ENCODE peak calls at places on chromosome 14, in five cellular contexts. One of them, this sample, is unnamed. For H3K27me3, the result is how much of the 10 kb centered on the place peaks cover.

GRCh38 chr14:24843494-24843893 is 206.5 kb downstream of the STXBP6 start:
- DNase-seq in NT2/D1: no peak
- DNase-seq in aorta: no peak
- DNase-seq in AG04450: no peak
- DNase-seq in H7: no peak
- DNase-seq in this sample: no peak

GRCh38 chr14:74223016-74223415 is 16.2 kb upstream of the VSX2 start:
- DNase-seq in NT2/D1: no peak
- DNase-seq in aorta: no peak
- DNase-seq in AG04450: no peak
- DNase-seq in H7: no peak
- DNase-seq in this sample: no peak

GRCh38 chr14:77584809-77585208 is 31.6 kb downstream of the SPTLC2 start:
- DNase-seq in NT2/D1: no peak
- DNase-seq in aorta: no peak
- DNase-seq in AG04450: no peak
- DNase-seq in H7: no peak
- DNase-seq in this sample: peak

GRCh38 chr14:64845878-64846277 is 33.8 kb downstream of the SPTB start:
- DNase-seq in NT2/D1: no peak
- DNase-seq in aorta: no peak
- DNase-seq in AG04450: peak
- DNase-seq in H7: peak
- DNase-seq in this sample: no peak

GRCh38 chr14:75120546-75121291 is 6.1 kb downstream of the NEK9 start:
- DNase-seq in NT2/D1: no peak
- DNase-seq in aorta: no peak
- DNase-seq in AG04450: no peak
- DNase-seq in H7: no peak
- DNase-seq in this sample: no peak

GRCh38 chr14:67390135-67390534 is 21.8 kb downstream of the PLEK2 start:
- DNase-seq in NT2/D1: no peak
- DNase-seq in aorta: no peak
- DNase-seq in AG04450: no peak
- DNase-seq in H7: no peak
- DNase-seq in this sample: no peak

GRCh38 chr14:68271996-68272395 is 452.4 kb downstream of the RAD51B start:
- DNase-seq in NT2/D1: no peak
- DNase-seq in aorta: no peak
- DNase-seq in AG04450: no peak
- DNase-seq in H7: no peak
- DNase-seq in this sample: no peak

GRCh38 chr14:64388533-64389243 is 535 bp downstream of the MTHFD1 start:
- DNase-seq in NT2/D1: no peak
- DNase-seq in aorta: peak
- DNase-seq in AG04450: no peak
- DNase-seq in H7: no peak
- DNase-seq in this sample: no peak

GRCh38 chr14:89767861-89768268 is 186.7 kb downstream of the EFCAB11 start:
- DNase-seq in NT2/D1: no peak
- DNase-seq in aorta: no peak
- DNase-seq in AG04450: no peak
- DNase-seq in H7: peak
- DNase-seq in this sample: peak

GRCh38 chr14:77912754-77913556 is 113.0 kb downstream of the ADCK1 start:
- DNase-seq in NT2/D1: peak
- DNase-seq in aorta: no peak
- DNase-seq in AG04450: no peak
- DNase-seq in H7: no peak
- DNase-seq in this sample: no peak

GRCh38 chr14:75310295-75311059 is 31.8 kb downstream of the FOS start:
- DNase-seq in NT2/D1: peak
- DNase-seq in aorta: peak
- DNase-seq in AG04450: peak
- DNase-seq in H7: peak
- DNase-seq in this sample: peak

GRCh38 chr14:53152909-53153701 is at the start of gene DDHD1:
- DNase-seq in NT2/D1: peak
- DNase-seq in aorta: peak
- DNase-seq in AG04450: no peak
- DNase-seq in H7: peak
- DNase-seq in this sample: peak

GRCh38 chr14:89315493-89316456 is 101.3 kb downstream of the FOXN3 start:
- DNase-seq in NT2/D1: no peak
- DNase-seq in aorta: no peak
- DNase-seq in AG04450: no peak
- DNase-seq in H7: no peak
- DNase-seq in this sample: no peak

GRCh38 chr14:68824517-68825347 is 31.9 kb upstream of the ZFP36L1 start:
- DNase-seq in NT2/D1: peak
- DNase-seq in aorta: peak
- DNase-seq in AG04450: no peak
- DNase-seq in H7: peak
- DNase-seq in this sample: peak

GRCh38 chr14:58501214-58501816 is 73.8 kb downstream of the KIAA0586 start:
- DNase-seq in NT2/D1: peak
- DNase-seq in aorta: no peak
- DNase-seq in AG04450: peak
- DNase-seq in H7: peak
- DNase-seq in this sample: no peak

GRCh38 chr14:106622200-106622745 is 1095.9 kb downstream of the TMEM121 start:
- DNase-seq in NT2/D1: no peak
- DNase-seq in aorta: no peak
- DNase-seq in AG04450: no peak
- DNase-seq in H7: no peak
- DNase-seq in this sample: no peak

GRCh38 chr14:31265701-31266398 is 58.3 kb upstream of the HECTD1 start:
- DNase-seq in NT2/D1: no peak
- DNase-seq in aorta: no peak
- DNase-seq in AG04450: no peak
- DNase-seq in H7: no peak
- DNase-seq in this sample: no peak

GRCh38 chr14:36506732-36507614 is 13.1 kb downstream of the NKX2-1 start:
- DNase-seq in NT2/D1: no peak
- DNase-seq in aorta: no peak
- DNase-seq in AG04450: no peak
- DNase-seq in H7: peak
- DNase-seq in this sample: no peak

GRCh38 chr14:48250575-48250974 is 575.2 kb upstream of the MDGA2 start:
- DNase-seq in NT2/D1: no peak
- DNase-seq in aorta: no peak
- DNase-seq in AG04450: no peak
- DNase-seq in H7: no peak
- DNase-seq in this sample: peak

GRCh38 chr14:72443991-72444431 is 449.9 kb downstream of the DPF3 start:
- DNase-seq in NT2/D1: no peak
- DNase-seq in aorta: no peak
- DNase-seq in AG04450: no peak
- DNase-seq in H7: no peak
- DNase-seq in this sample: no peak

GRCh38 chr14:68146812-68147211 is 327.2 kb downstream of the RAD51B start:
- DNase-seq in NT2/D1: no peak
- DNase-seq in aorta: no peak
- DNase-seq in AG04450: peak
- DNase-seq in H7: no peak
- DNase-seq in this sample: no peak

GRCh38 chr14:67405771-67406170 is 6.2 kb downstream of the PLEK2 start:
- DNase-seq in NT2/D1: no peak
- DNase-seq in aorta: no peak
- DNase-seq in AG04450: no peak
- DNase-seq in H7: no peak
- DNase-seq in this sample: no peak

GRCh38 chr14:24411468-24412454 is 13.0 kb downstream of the NYNRIN start:
- DNase-seq in NT2/D1: no peak
- DNase-seq in aorta: no peak
- DNase-seq in AG04450: no peak
- DNase-seq in H7: peak
- DNase-seq in this sample: no peak

GRCh38 chr14:86777950-86778602 is 1214.9 kb downstream of the GALC start:
- DNase-seq in NT2/D1: no peak
- DNase-seq in aorta: no peak
- DNase-seq in AG04450: peak
- DNase-seq in H7: no peak
- DNase-seq in this sample: no peak

GRCh38 chr14:22070119-22070982 is 396.7 kb upstream of the OR4E1 start:
- DNase-seq in NT2/D1: no peak
- DNase-seq in aorta: no peak
- DNase-seq in AG04450: no peak
- DNase-seq in H7: peak
- DNase-seq in this sample: peak

GRCh38 chr14:41785696-41786095 is 179.0 kb downstream of the LRFN5 start:
- DNase-seq in NT2/D1: peak
- DNase-seq in aorta: no peak
- DNase-seq in AG04450: no peak
- DNase-seq in H7: peak
- DNase-seq in this sample: no peak

GRCh38 chr14:76138758-76139723 is 12.7 kb upstream of the GPATCH2L start:
- DNase-seq in NT2/D1: no peak
- DNase-seq in aorta: no peak
- DNase-seq in AG04450: no peak
- DNase-seq in H7: peak
- DNase-seq in this sample: no peak

GRCh38 chr14:105060751-105061427 is 4.3 kb downstream of the GPR132 start:
- DNase-seq in NT2/D1: no peak
- DNase-seq in aorta: no peak
- DNase-seq in AG04450: no peak
- DNase-seq in H7: peak
- DNase-seq in this sample: peak

GRCh38 chr14:105061428-105062047 is 3.7 kb downstream of the GPR132 start:
- DNase-seq in NT2/D1: no peak
- DNase-seq in aorta: no peak
- DNase-seq in AG04450: no peak
- DNase-seq in H7: no peak
- DNase-seq in this sample: no peak

GRCh38 chr14:105063041-105063440 is 2.2 kb downstream of the GPR132 start:
- DNase-seq in NT2/D1: no peak
- DNase-seq in aorta: no peak
- DNase-seq in AG04450: no peak
- DNase-seq in H7: no peak
- DNase-seq in this sample: no peak

GRCh38 chr14:105064001-105064400 is 1.2 kb downstream of the GPR132 start:
- DNase-seq in NT2/D1: no peak
- DNase-seq in aorta: no peak
- DNase-seq in AG04450: no peak
- DNase-seq in H7: no peak
- DNase-seq in this sample: no peak

DNA sequence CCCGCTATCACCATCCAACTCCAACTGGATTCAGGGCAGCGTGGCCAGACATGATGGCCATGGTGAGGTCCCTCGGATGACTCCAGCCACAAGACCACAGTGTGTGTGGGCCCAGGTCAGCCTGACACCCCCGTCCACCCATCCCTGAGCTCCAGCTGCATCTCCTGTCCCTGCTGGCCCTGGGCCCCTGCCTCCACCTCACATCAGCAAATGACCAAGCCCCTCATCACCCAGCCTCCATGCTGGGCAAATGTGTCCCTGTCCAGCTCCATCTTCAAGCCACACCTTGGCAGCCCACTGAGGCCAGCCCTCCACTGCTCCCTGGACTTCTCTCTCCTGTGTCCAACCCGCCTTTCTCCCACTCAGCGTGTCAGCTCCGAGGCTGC is 3.2 kb downstream of the GPR132 start:
- DNase-seq in NT2/D1: no peak
- DNase-seq in aorta: no peak
- DNase-seq in AG04450: no peak
- DNase-seq in H7: no peak
- DNase-seq in this sample: no peak
- H3K4me3 ChIP-seq in NT2/D1: no peak
- H3K4me3 ChIP-seq in aorta: no peak
- H3K4me3 ChIP-seq in AG04450: no peak
- H3K4me3 ChIP-seq in H7: no peak
- H3K4me3 ChIP-seq in this sample: no peak

GRCh38 chr14:91945776-91946305 is 1.7 kb downstream of the FBLN5 start:
- DNase-seq in NT2/D1: no peak
- DNase-seq in aorta: no peak
- DNase-seq in AG04450: no peak
- DNase-seq in H7: no peak
- DNase-seq in this sample: no peak
- H3K27me3 ChIP-seq in NT2/D1: under half
- H3K27me3 ChIP-seq in aorta: under half
- H3K27me3 ChIP-seq in AG04450: under half
- H3K27me3 ChIP-seq in H7: under half
- H3K27me3 ChIP-seq in this sample: under half

GRCh38 chr14:60184597-60185555 is 19.7 kb upstream of the DHRS7 start:
- DNase-seq in NT2/D1: no peak
- DNase-seq in aorta: no peak
- DNase-seq in AG04450: no peak
- DNase-seq in H7: no peak
- DNase-seq in this sample: no peak
- H3K4me3 ChIP-seq in NT2/D1: no peak
- H3K4me3 ChIP-seq in aorta: peak
- H3K4me3 ChIP-seq in AG04450: no peak
- H3K4me3 ChIP-seq in H7: no peak
- H3K4me3 ChIP-seq in this sample: peak

DNA sequence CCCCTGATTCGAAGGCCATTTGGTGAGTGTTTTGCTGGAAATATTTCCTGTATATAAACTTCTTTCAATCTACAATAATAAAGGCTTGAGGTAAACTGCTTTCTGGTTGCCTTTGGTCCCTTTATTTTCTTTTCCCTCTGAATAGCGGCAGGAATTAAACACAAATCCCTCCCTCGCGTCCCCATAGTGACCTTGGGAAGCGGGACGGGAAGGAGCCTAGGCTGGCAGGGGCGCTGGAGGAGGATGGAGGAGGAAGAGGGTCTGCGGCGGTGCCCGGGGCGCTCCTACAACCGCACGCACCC is 2.0 kb downstream of the DIO3 start:
- DNase-seq in NT2/D1: no peak
- DNase-seq in aorta: no peak
- DNase-seq in AG04450: no peak
- DNase-seq in H7: no peak
- DNase-seq in this sample: no peak
- H3K27me3 ChIP-seq in NT2/D1: half or more
- H3K27me3 ChIP-seq in aorta: under half
- H3K27me3 ChIP-seq in AG04450: half or more
- H3K27me3 ChIP-seq in H7: half or more
- H3K27me3 ChIP-seq in this sample: half or more

GRCh38 chr14:49770212-49770817 is 2.4 kb downstream of the KLHDC2 start:
- DNase-seq in NT2/D1: no peak
- DNase-seq in aorta: no peak
- DNase-seq in AG04450: no peak
- DNase-seq in H7: no peak
- DNase-seq in this sample: no peak
- H3K4me3 ChIP-seq in NT2/D1: no peak
- H3K4me3 ChIP-seq in aorta: no peak
- H3K4me3 ChIP-seq in AG04450: no peak
- H3K4me3 ChIP-seq in H7: no peak
- H3K4me3 ChIP-seq in this sample: no peak

This sample was measured in adrenal gland.